ENCODE peak calls at places on chromosomes 16 and 17, in five cellular contexts. D, H, Z, J and C are unnamed samples.
A peak's percentile ranks its signal among the peaks of the same experiment; 100 is the strongest.

GRCh38 chr17:1554751-1555617 is 7.6 kb downstream of the PITPNA start:
- DNase-seq in D (no peak), H (no peak), Z (no peak), J (no peak), C (no peak)

GRCh38 chr16:16073884-16074781 is 124.7 kb downstream of the ABCC1 start:
- DNase-seq in D (peak; percentile 34), H (peak; percentile 23), Z (no peak), J (no peak), C (peak; percentile 11)

GRCh38 chr16:66950971-66951790 is 9.9 kb upstream of the CES3 start:
- DNase-seq in D (no peak), H (no peak), Z (no peak), J (no peak), C (no peak)

GRCh38 chr17:2880050-2880449 is 83.8 kb downstream of the RAP1GAP2 start:
- DNase-seq in D (no peak), H (no peak), Z (no peak), J (no peak), C (no peak)

GRCh38 chr17:57838453-57838852 is 11.4 kb downstream of the MRPS23 start:
- DNase-seq in D (no peak), H (no peak), Z (no peak), J (peak; percentile 15), C (no peak)

GRCh38 chr16:88923450-88923849 is 53.6 kb downstream of the CBFA2T3 start:
- DNase-seq in D (no peak), H (no peak), Z (no peak), J (no peak), C (no peak)

GRCh38 chr16:11407047-11407982 is 62.1 kb downstream of the RMI2 start:
- DNase-seq in D (peak; percentile 83), H (peak; percentile 84), Z (peak; percentile 67), J (peak; percentile 82), C (peak; percentile 75)

GRCh38 chr16:24729243-24729966 is at the start of gene TNRC6A:
- DNase-seq in D (peak; percentile 89), H (peak; percentile 90), Z (peak; percentile 93), J (peak; percentile 96), C (peak; percentile 90)

GRCh38 chr17:59149841-59150511 is 5.0 kb downstream of the SKA2 start:
- DNase-seq in D (no peak), H (no peak), Z (no peak), J (no peak), C (no peak)

GRCh38 chr17:56074366-56074765 is 78.9 kb upstream of the ANKFN1 start:
- DNase-seq in D (no peak), H (no peak), Z (no peak), J (no peak), C (no peak)

GRCh38 chr17:82528484-82529265 is 9.1 kb downstream of the FOXK2 start:
- DNase-seq in D (peak; percentile 33), H (peak; percentile 82), Z (no peak), J (peak; percentile 90), C (peak; percentile 66)

GRCh38 chr16:52912565-52913173 is 140.0 kb downstream of the CHD9NB start:
- DNase-seq in D (peak; percentile 85), H (peak; percentile 55), Z (peak; percentile 41), J (no peak), C (peak; percentile 75)

GRCh38 chr17:11880714-11881113 is 116.6 kb downstream of the ZNF18 start:
- DNase-seq in D (no peak), H (peak; percentile 33), Z (no peak), J (no peak), C (peak; percentile 14)

GRCh38 chr17:34620458-34620857 is 41.1 kb downstream of the TMEM132E start:
- DNase-seq in D (no peak), H (no peak), Z (no peak), J (no peak), C (no peak)

GRCh38 chr17:73646409-73647305 is 2.4 kb upstream of the SDK2 start:
- DNase-seq in D (peak; percentile 13), H (peak; percentile 54), Z (no peak), J (no peak), C (no peak)

GRCh38 chr17:83054518-83055125 is 24.8 kb upstream of the METRNL start:
- DNase-seq in D (peak; percentile 14), H (no peak), Z (peak; percentile 12), J (peak; percentile 48), C (no peak)

DNA sequence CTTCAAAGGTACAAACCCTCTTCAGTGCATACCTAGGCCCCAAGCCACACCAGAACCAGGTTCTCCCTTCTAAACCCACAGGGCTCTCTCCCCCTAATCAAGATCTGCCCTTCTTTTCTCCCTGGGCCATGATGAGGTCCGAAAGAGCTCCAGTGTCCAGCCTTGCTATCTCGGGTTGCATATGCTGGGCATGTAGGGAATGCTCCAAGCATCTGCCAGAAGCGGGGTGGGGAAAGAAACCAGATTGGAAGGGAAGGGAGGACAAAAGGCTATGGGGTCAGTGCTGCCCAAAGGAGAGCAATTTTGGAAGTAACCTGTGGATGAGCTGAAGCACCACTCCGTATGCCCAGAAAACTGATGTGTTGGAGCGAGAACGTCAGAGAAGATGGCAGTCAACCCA is 2.3 kb downstream of the CTDNEP1 start:
- DNase-seq in D (no peak), H (no peak), Z (no peak), J (no peak), C (no peak)
- TF ChIP-seq EP300 in D (no peak), H (no peak), Z (no peak), J (no peak), C (no peak)

DNA sequence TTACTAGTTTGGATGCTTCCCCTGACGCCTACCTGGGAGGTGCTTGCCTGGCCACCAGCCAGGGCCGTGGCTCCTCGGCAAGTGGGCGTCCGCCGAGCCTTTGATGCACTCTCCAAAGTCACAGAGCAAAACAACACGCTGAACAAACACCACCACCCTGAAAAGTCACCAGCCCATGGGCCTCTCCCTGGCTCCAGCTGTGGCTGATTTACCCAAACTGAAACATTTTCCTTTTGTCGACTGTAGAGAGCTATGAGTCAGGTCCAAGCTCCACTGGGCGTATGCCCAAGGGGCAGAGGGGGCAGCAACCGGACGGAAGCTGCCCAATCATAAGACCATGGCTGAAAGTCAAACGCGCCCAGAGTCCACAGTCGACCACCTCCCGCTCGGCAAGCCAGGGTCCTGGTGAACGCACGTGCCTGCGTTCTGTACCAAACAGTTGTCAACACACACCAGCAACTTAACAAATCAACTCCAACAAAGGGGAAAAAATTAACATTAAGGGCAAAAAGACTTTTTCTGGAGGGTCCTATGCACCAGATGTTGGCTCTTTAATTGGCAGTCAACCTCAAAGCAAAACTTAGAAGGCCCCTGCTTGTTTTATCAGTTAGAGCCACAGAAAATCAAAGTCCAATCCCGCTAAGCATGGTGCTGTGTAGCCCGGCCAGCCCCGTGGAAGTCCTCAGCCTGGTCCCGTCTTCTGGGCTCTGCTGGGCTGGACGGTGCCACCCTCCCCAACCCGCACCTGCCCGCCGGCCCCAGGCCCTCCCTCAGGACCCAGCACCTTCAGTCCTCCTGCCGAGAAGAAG is 47.3 kb downstream of the TBC1D16 start:
- DNase-seq in D (peak; percentile 78), H (peak; percentile 65), Z (peak; percentile 87), J (peak; percentile 71), C (peak; percentile 61)
- TF ChIP-seq POLR2A in D (no peak), H (no peak), Z (no peak), J (no peak), C (no peak)

GRCh38 chr17:65688307-65688706 is 126.9 kb upstream of the AXIN2 start:
- DNase-seq in D (no peak), H (no peak), Z (no peak), J (no peak), C (no peak)

GRCh38 chr17:65685110-65685509 is 123.7 kb upstream of the AXIN2 start:
- DNase-seq in D (no peak), H (no peak), Z (no peak), J (no peak), C (no peak)

GRCh38 chr17:65694601-65695000 is 133.2 kb upstream of the AXIN2 start:
- DNase-seq in D (no peak), H (no peak), Z (no peak), J (no peak), C (no peak)

GRCh38 chr17:65690626-65691310 is 129.3 kb upstream of the AXIN2 start:
- DNase-seq in D (no peak), H (no peak), Z (no peak), J (no peak), C (no peak)
- TF ChIP-seq EP300 in D (no peak), H (no peak), Z (no peak), J (no peak), C (no peak)

DNA sequence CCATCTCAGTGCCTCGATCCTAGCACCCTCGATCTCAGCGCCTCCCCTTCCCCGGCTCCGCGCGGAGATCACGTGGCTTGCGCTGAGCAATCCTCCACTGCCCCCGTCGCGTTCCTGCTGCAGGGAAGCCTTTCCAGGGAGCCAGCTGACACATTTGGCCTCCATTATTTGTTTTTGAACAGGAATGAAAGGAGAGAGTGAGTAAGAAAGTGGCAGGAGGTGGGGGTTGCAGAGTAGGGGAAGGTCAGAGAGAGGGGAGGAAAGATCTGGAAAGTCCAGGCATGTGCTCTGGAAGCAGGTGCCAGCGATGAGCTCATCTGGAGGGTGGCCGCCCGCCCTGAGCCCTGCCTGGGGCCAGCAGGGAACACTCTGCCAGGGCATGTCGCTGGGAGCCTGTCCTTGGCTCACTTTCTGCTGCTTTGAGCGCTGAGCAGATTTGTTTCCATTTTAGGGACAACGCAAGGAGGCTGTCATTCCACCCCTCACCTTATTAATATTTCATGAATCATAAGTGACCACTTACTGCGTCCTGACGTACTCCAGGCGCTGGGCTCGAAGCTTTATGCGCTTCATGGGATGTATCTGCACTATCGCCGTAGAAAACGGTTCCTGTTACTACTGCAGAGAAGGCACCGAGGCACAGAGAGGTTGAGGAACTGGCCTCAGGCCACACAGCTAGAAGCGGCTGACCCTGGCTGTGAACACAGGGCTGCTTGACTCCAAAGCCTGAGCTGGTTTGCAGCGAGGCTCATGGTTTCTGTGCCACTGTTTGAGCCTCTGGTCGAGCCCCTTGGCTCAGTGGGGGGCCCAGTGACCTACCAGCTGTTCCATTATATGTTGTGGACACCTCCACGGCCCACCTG is 283.1 kb downstream of the SEC14L1 start:
- DNase-seq in D (peak; percentile 83), H (no peak), Z (peak; percentile 92), J (peak; percentile 99), C (peak; percentile 77)
- TF ChIP-seq POLR2A in D (no peak), H (no peak), Z (peak; percentile 12), J (no peak), C (no peak)

GRCh38 chr16:82220541-82220940 is 50.5 kb upstream of the MPHOSPH6 start:
- DNase-seq in D (no peak), H (no peak), Z (no peak), J (no peak), C (no peak)

DNA sequence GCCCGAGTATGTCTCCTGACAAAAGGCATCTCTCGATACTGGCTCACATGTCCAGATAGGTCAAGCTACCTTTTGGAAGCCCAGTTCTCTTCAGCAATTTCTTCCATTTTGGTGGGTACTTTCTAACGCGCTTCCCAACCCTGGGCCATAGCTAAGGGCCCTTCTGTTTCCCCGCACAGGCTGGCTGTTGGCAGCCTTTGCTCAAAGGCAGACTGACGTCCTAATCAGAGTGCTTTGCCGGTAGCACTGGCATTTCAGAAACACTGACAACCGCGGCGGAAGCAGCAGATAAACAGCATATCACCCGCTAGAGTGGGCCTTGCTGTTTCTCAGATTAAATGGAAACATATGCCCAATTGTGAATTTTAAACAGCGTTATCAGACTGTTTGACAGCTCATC is 49.3 kb upstream of the MPHOSPH6 start:
- DNase-seq in D (no peak), H (no peak), Z (no peak), J (no peak), C (no peak)
- TF ChIP-seq EP300 in D (no peak), H (no peak), Z (no peak), J (no peak), C (no peak)

GRCh38 chr16:49704586-49705155 is 151.2 kb downstream of the ZNF423 start:
- DNase-seq in D (no peak), H (no peak), Z (no peak), J (no peak), C (no peak)
- TF ChIP-seq POLR2A in D (no peak), H (no peak), Z (no peak), J (no peak), C (no peak)